ENCODE peak calls at places on chromosomes 7 and 10, in nine cellular contexts. One of them, this sample, is unnamed.

GRCh38 chr10:93991101-93991500 is 2.6 kb upstream of the PLCE1 start:
- DNase-seq in GM04503: no peak
- DNase-seq in NCI-H2171: no peak
- DNase-seq in upper lobe of right lung: no peak
- DNase-seq in stimulated activated CD4-positive, alpha-beta T cell treated with anti-CD3 and anti-CD28 coated beads, Interleukin-4, amount 100 ng/mL, for 48 hours: no peak
- DNase-seq in HuH-7.5: no peak
- DNase-seq in substantia nigra: no peak
- DNase-seq in SK-N-DZ: no peak
- DNase-seq in GM23338: no peak
- DNase-seq in this sample: no peak

GRCh38 chr10:59557052-59557451 is 152.6 kb downstream of the SLC16A9 start:
- DNase-seq in GM04503: no peak
- DNase-seq in NCI-H2171: no peak
- DNase-seq in upper lobe of right lung: no peak
- DNase-seq in stimulated activated CD4-positive, alpha-beta T cell treated with anti-CD3 and anti-CD28 coated beads, Interleukin-4, amount 100 ng/mL, for 48 hours: no peak
- DNase-seq in HuH-7.5: no peak
- DNase-seq in substantia nigra: no peak
- DNase-seq in SK-N-DZ: peak
- DNase-seq in GM23338: peak
- DNase-seq in this sample: no peak

GRCh38 chr10:3748484-3748883 is 36.5 kb downstream of the KLF6 start:
- DNase-seq in GM04503: no peak
- DNase-seq in NCI-H2171: no peak
- DNase-seq in upper lobe of right lung: no peak
- DNase-seq in stimulated activated CD4-positive, alpha-beta T cell treated with anti-CD3 and anti-CD28 coated beads, Interleukin-4, amount 100 ng/mL, for 48 hours: no peak
- DNase-seq in HuH-7.5: no peak
- DNase-seq in substantia nigra: no peak
- DNase-seq in SK-N-DZ: no peak
- DNase-seq in GM23338: no peak
- DNase-seq in this sample: no peak

GRCh38 chr7:152588350-152588749 is 87.6 kb downstream of the XRCC2 start:
- DNase-seq in GM04503: peak
- DNase-seq in NCI-H2171: no peak
- DNase-seq in upper lobe of right lung: no peak
- DNase-seq in stimulated activated CD4-positive, alpha-beta T cell treated with anti-CD3 and anti-CD28 coated beads, Interleukin-4, amount 100 ng/mL, for 48 hours: no peak
- DNase-seq in HuH-7.5: no peak
- DNase-seq in substantia nigra: no peak
- DNase-seq in SK-N-DZ: no peak
- DNase-seq in GM23338: peak
- DNase-seq in this sample: peak

GRCh38 chr10:122116331-122116730 is 127.4 kb downstream of the TACC2 start:
- DNase-seq in GM04503: no peak
- DNase-seq in NCI-H2171: no peak
- DNase-seq in upper lobe of right lung: no peak
- DNase-seq in stimulated activated CD4-positive, alpha-beta T cell treated with anti-CD3 and anti-CD28 coated beads, Interleukin-4, amount 100 ng/mL, for 48 hours: no peak
- DNase-seq in HuH-7.5: no peak
- DNase-seq in substantia nigra: no peak
- DNase-seq in SK-N-DZ: no peak
- DNase-seq in GM23338: no peak
- DNase-seq in this sample: no peak

GRCh38 chr7:131945313-131945831 is 388.9 kb upstream of the PODXL start:
- DNase-seq in GM04503: no peak
- DNase-seq in NCI-H2171: peak
- DNase-seq in upper lobe of right lung: no peak
- DNase-seq in stimulated activated CD4-positive, alpha-beta T cell treated with anti-CD3 and anti-CD28 coated beads, Interleukin-4, amount 100 ng/mL, for 48 hours: peak
- DNase-seq in HuH-7.5: peak
- DNase-seq in substantia nigra: peak
- DNase-seq in SK-N-DZ: peak
- DNase-seq in GM23338: peak
- DNase-seq in this sample: no peak

GRCh38 chr7:378551-379455 is 88.8 kb downstream of the FOXL3 start:
- DNase-seq in GM04503: no peak
- DNase-seq in NCI-H2171: no peak
- DNase-seq in upper lobe of right lung: peak
- DNase-seq in stimulated activated CD4-positive, alpha-beta T cell treated with anti-CD3 and anti-CD28 coated beads, Interleukin-4, amount 100 ng/mL, for 48 hours: no peak
- DNase-seq in HuH-7.5: no peak
- DNase-seq in substantia nigra: no peak
- DNase-seq in SK-N-DZ: no peak
- DNase-seq in GM23338: no peak
- DNase-seq in this sample: no peak

GRCh38 chr10:77602231-77602912 is 35.2 kb downstream of the KCNMA1 start:
- DNase-seq in GM04503: no peak
- DNase-seq in NCI-H2171: no peak
- DNase-seq in upper lobe of right lung: no peak
- DNase-seq in stimulated activated CD4-positive, alpha-beta T cell treated with anti-CD3 and anti-CD28 coated beads, Interleukin-4, amount 100 ng/mL, for 48 hours: no peak
- DNase-seq in HuH-7.5: no peak
- DNase-seq in substantia nigra: no peak
- DNase-seq in SK-N-DZ: no peak
- DNase-seq in GM23338: no peak
- DNase-seq in this sample: no peak

GRCh38 chr7:116582164-116582732 is 57.4 kb downstream of the CAV1 start:
- DNase-seq in GM04503: no peak
- DNase-seq in NCI-H2171: no peak
- DNase-seq in upper lobe of right lung: no peak
- DNase-seq in stimulated activated CD4-positive, alpha-beta T cell treated with anti-CD3 and anti-CD28 coated beads, Interleukin-4, amount 100 ng/mL, for 48 hours: no peak
- DNase-seq in HuH-7.5: no peak
- DNase-seq in substantia nigra: no peak
- DNase-seq in SK-N-DZ: no peak
- DNase-seq in GM23338: no peak
- DNase-seq in this sample: peak

GRCh38 chr10:26790596-26790995 is 70.2 kb downstream of the ABI1 start:
- DNase-seq in GM04503: no peak
- DNase-seq in NCI-H2171: no peak
- DNase-seq in upper lobe of right lung: no peak
- DNase-seq in stimulated activated CD4-positive, alpha-beta T cell treated with anti-CD3 and anti-CD28 coated beads, Interleukin-4, amount 100 ng/mL, for 48 hours: no peak
- DNase-seq in HuH-7.5: no peak
- DNase-seq in substantia nigra: no peak
- DNase-seq in SK-N-DZ: no peak
- DNase-seq in GM23338: no peak
- DNase-seq in this sample: no peak

This sample was measured in GM04504.